ENCODE peak calls at places on chromosomes 11 and 22, in four cellular contexts. R is GM12878, A is K562, M is HepG2. B is an unnamed sample.
A peak's percentile ranks its signal among the peaks of the same experiment; 100 is the strongest.

GRCh38 chr22:49811014-49811791 is 16.5 kb downstream of the BRD1 start:
- DNase-seq in M (no peak), R (no peak), A (no peak), B (no peak)

GRCh38 chr22:21693999-21694341 is 28.2 kb downstream of the PPIL2 start:
- DNase-seq in A (no peak), M (no peak), R (no peak), B (no peak)

GRCh38 chr11:267491-267994 is 10.7 kb upstream of the NLRP6 start:
- DNase-seq in R (peak; percentile 35), M (no peak), A (peak; percentile 68), B (no peak)

GRCh38 chr11:123195182-123196059 is at the start of gene CLMP:
- DNase-seq in A (no peak), R (no peak), M (no peak), B (peak; percentile 83)

GRCh38 chr11:72972541-72973128 is 158.4 kb downstream of the ATG16L2 start:
- DNase-seq in M (no peak), A (no peak), R (no peak), B (no peak)

GRCh38 chr22:42799061-42799460 is 58.0 kb downstream of the ARFGAP3 start:
- DNase-seq in R (no peak), M (no peak), A (no peak), B (no peak)

GRCh38 chr11:293852-294661 is 5.1 kb downstream of the PGGHG start:
- DNase-seq in A (no peak), M (no peak), R (no peak), B (no peak)

GRCh38 chr11:65873280-65874156 is 918 bp upstream of the EFEMP2 start:
- DNase-seq in M (peak; percentile 80), A (peak; percentile 98), R (peak; percentile 87), B (peak; percentile 84)

GRCh38 chr11:46693597-46694012 is 6.8 kb downstream of the ARHGAP1 start:
- DNase-seq in R (no peak), M (no peak), A (no peak), B (no peak)

GRCh38 chr11:114154271-114155047 is 94.9 kb downstream of the ZBTB16 start:
- DNase-seq in R (no peak), A (no peak), M (peak; percentile 30), B (no peak)

GRCh38 chr11:13635290-13635689 is 33.2 kb upstream of the FAR1 start:
- DNase-seq in M (no peak), A (no peak), R (no peak), B (no peak)

GRCh38 chr11:13629752-13630151 is 38.7 kb upstream of the FAR1 start:
- DNase-seq in A (no peak), R (no peak), M (no peak), B (no peak)
- TF ChIP-seq CBX5 in A (no peak), R (no peak), M (no peak), B (no peak)

GRCh38 chr22:30829901-30830550 is 135.4 kb downstream of the OSBP2 start:
- DNase-seq in A (no peak), R (no peak), M (no peak), B (peak; percentile 42)
- TF ChIP-seq EP300 in A (no peak), R (no peak), M (no peak), B (no peak)

DNA sequence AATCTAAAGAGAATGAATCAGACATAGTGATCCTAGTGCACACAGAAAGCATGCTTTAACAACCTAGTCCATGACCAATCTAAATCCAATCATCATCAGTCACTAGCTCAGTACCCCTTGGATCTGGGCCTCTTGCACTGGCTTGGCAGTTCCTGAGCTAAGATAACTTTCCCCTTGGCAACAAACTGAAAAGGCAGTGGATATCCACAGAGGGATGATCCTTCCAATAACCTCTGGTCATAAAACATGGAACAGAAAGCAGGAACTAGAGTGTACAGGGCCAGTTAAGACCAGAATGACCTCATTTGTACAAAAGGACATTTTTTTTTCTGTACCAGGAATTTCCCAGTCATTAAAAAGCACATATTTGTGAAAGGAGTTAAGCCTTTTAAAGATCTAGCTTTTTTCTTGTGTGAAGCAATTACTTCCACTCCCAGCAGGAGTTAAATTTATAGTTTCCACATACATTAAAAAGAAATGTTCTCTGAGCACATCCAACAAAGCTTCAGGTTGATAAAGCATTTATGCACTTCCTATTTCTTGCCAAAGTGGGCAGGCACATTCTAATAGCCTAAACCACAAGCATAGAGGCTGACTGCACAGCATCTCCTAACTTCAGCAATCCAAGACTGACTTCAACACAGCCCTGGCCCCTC is 30.0 kb downstream of the GUCY1A2 start:
- DNase-seq in M (no peak), R (no peak), A (no peak), B (no peak)
- TF ChIP-seq BRCA1 in M (no peak), R (no peak), A (no peak), B (no peak)

DNA sequence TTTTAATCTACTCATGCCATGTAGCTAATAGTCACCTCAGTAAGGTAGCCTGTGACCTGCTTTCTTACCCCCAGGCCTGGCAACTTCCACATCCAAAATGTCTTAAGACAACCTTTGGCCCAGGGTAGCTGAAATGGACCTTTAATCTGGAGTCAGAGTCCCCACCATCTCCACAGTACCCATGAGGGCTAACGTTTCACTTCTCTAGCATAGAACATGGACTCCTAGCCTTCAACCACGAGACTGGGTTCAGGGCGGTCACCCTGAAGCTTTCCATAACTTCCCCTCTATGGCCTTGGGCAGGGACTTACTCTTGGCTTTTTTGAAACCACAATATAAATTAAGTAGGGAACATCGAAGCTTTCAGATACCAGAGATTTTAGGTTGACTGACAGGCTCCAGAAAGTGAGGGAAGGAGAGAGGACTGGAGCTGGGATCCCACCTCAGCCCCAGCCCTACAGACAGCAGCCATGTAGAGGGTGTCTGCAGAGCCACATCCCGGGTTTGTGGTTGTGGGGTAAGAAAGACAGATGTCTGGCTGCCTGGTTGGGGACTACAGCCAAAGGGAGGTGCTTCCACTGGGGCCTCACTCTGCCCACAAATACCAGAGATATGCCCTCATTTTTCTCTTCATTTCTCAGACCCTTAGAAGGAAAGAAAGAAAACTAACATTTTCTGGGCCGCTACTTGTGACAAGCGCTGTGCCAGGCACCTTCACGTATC is 2.6 kb downstream of the TBC1D10A start:
- DNase-seq in M (no peak), A (no peak), R (no peak), B (no peak)
- TF ChIP-seq CBX5 in M (no peak), A (no peak), R (no peak), B (no peak)

GRCh38 chr22:39290724-39291161 is 28.7 kb downstream of the RPL3 start:
- DNase-seq in A (no peak), M (peak; percentile 56), R (no peak), B (no peak)

GRCh38 chr22:39290248-39290720 is 29.1 kb downstream of the RPL3 start:
- DNase-seq in R (no peak), A (no peak), M (no peak), B (no peak)

GRCh38 chr22:39291501-39291900 is 27.9 kb downstream of the RPL3 start:
- DNase-seq in M (no peak), A (no peak), R (no peak), B (no peak)

GRCh38 chr22:39288135-39288898 is 31.1 kb downstream of the RPL3 start:
- DNase-seq in M (no peak), A (no peak), R (no peak), B (no peak)

DNA sequence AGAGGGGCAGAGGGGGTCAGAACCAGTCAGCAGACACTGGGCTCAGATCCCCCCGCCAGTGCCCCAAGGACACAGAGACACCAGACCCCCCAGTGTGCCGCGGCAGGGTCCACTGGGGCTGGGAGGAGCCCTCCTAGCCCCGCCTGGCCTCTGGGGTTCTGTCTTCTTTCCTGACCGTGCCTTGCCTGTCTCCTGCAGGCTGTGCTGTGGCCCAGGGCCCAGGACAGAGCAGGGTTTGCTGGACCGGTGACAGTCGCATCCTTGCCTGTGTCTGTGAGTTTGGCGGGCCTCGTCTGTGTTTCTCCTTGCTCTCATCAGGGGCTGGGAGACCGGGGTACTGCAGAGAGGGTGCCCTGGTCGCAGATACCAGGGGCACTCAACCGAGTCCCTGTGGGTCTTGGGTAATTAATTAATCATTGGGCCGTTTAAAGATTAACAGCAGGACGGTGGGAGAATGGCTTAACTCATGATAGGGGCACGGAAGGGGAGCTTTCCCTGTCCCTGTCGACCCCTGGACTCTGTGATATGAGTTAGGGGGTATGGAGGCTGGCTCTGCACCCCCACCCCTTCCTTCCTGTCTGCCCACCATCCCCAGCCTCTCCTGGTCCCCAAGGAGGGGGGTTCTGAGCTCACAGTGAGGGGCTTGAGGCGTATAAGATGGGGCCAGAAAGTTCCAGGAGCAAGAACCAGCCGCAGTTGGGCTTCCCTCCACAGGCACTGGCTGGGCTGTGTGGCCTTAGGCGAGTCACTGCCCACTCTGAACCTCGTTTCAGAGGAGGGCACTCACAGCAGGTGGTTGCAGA is 29.8 kb downstream of the RPL3 start:
- DNase-seq in R (no peak), A (no peak), M (no peak), B (no peak)
- TF ChIP-seq EP300 in R (no peak), A (no peak), M (no peak), B (no peak)

B was measured in H1.